ENCODE peak calls at places on chromosomes 13 and 19, in four cellular contexts. J is A549; O is GM12865; L is CD8-positive, alpha-beta T cell. Y is an unnamed sample.

GRCh38 chr13:40629678-40630384 is 36.6 kb downstream of the FOXO1 start:
- DNase-seq in J (no peak), O (peak), L (no peak), Y (peak)

GRCh38 chr13:25463496-25463895 is 91.7 kb downstream of the ATP8A2 start:
- DNase-seq in J (no peak), O (no peak), L (no peak), Y (no peak)

GRCh38 chr13:113548778-113549621 is 35.6 kb upstream of the TFDP1 start:
- DNase-seq in J (no peak), O (no peak), L (no peak), Y (no peak)

GRCh38 chr13:37241786-37242185 is 136.3 kb upstream of the CSNK1A1L start:
- DNase-seq in J (no peak), O (no peak), L (no peak), Y (no peak)

GRCh38 chr13:28657784-28658538 is 969 bp upstream of the POMP start:
- DNase-seq in J (no peak), O (peak), L (no peak), Y (peak)

GRCh38 chr19:42253245-42254082 is 1.5 kb downstream of the ERF start:
- DNase-seq in J (peak), O (peak), L (peak), Y (peak)

GRCh38 chr13:76791290-76791664 is 94.9 kb downstream of the KCTD12 start:
- DNase-seq in J (no peak), O (no peak), L (no peak), Y (no peak)

GRCh38 chr19:7294571-7295212 is 478 bp upstream of the INSR start:
- DNase-seq in J (peak), O (peak), L (no peak), Y (peak)

GRCh38 chr19:46731007-46731501 is 14.1 kb upstream of the PRKD2 start:
- DNase-seq in J (peak), O (peak), L (no peak), Y (no peak)

GRCh38 chr13:30038884-30039283 is 188.5 kb upstream of the UBL3 start:
- DNase-seq in J (no peak), O (no peak), L (no peak), Y (no peak)

GRCh38 chr19:7725791-7726190 is 6.1 kb downstream of the CLEC4G start:
- DNase-seq in J (no peak), O (peak), L (no peak), Y (no peak)

GRCh38 chr19:54114340-54114826 is 1.1 kb downstream of the TFPT start:
- DNase-seq in J (no peak), O (peak), L (peak), Y (peak)

GRCh38 chr13:98515804-98516465 is 61.0 kb downstream of the STK24 start:
- DNase-seq in J (no peak), O (peak), L (no peak), Y (no peak)

GRCh38 chr13:111095031-111095840 is 19.9 kb upstream of the ARHGEF7 start:
- DNase-seq in J (no peak), O (no peak), L (no peak), Y (no peak)

GRCh38 chr13:23656637-23657036 is 86.4 kb downstream of the TNFRSF19 start:
- DNase-seq in J (no peak), O (peak), L (no peak), Y (peak)

GRCh38 chr19:36331353-36332228 is 47.4 kb downstream of the ZFP14 start:
- DNase-seq in J (peak), O (peak), L (peak), Y (peak)

GRCh38 chr19:40609561-40610395 is 8.6 kb downstream of the LTBP4 start:
- DNase-seq in J (peak), O (peak), L (peak), Y (peak)

GRCh38 chr19:46678110-46678732 is 17.2 kb upstream of the DACT3 start:
- DNase-seq in J (peak), O (peak), L (peak), Y (peak)

GRCh38 chr19:44725251-44725650 is 23.3 kb upstream of the BCL3 start:
- DNase-seq in J (peak), O (no peak), L (no peak), Y (no peak)

GRCh38 chr13:73520566-73521290 is 461.9 kb downstream of the KLF5 start:
- DNase-seq in J (no peak), O (no peak), L (peak), Y (no peak)

GRCh38 chr13:60148918-60149317 is 14.8 kb downstream of the DIAPH3 start:
- DNase-seq in J (no peak), O (no peak), L (no peak), Y (no peak)

GRCh38 chr13:20136781-20137703 is 23.8 kb downstream of the GJA3 start:
- DNase-seq in J (peak), O (peak), L (no peak), Y (peak)
- TF ChIP-seq CTCF in J (peak), O (peak), L (no peak), Y (peak)

DNA sequence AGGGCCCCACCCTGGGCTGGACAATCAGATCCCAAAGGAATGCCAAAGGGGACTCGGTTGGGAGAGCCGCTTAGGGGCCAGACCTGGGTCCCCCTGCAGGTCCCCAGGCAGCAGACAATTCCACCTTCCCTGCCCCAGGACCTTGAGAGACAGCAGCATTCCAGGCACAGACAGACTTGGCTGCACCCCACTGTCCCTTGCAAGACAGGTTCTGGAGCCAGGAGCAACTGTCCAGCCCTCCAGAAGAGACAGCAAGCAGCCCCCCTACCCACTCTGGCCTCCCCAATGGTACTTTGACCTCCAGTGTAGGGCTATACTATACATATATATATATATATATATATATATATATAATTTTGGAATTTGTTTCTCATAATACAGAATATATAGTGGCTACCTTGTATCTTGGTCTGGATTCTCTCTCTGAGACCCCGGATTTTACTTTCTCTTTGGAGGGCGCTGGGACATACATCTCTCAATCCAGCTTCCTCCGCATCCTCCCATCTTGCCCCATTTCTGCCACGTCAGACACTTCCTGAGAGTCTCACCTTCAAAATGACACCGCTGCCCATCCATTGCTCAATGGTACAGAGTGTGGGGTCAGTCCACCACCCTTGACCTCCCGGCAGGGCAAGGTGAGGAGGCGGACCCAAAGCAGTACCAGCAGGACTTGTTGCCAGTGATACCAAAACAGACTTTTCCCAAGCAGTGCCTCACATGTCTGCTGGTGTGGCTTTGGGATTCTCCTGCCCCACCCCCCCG is 12.7 kb downstream of the SMIM24 start:
- DNase-seq in J (no peak), O (no peak), L (no peak), Y (no peak)
- TF ChIP-seq CTCF in J (no peak), O (no peak), L (no peak), Y (no peak)

DNA sequence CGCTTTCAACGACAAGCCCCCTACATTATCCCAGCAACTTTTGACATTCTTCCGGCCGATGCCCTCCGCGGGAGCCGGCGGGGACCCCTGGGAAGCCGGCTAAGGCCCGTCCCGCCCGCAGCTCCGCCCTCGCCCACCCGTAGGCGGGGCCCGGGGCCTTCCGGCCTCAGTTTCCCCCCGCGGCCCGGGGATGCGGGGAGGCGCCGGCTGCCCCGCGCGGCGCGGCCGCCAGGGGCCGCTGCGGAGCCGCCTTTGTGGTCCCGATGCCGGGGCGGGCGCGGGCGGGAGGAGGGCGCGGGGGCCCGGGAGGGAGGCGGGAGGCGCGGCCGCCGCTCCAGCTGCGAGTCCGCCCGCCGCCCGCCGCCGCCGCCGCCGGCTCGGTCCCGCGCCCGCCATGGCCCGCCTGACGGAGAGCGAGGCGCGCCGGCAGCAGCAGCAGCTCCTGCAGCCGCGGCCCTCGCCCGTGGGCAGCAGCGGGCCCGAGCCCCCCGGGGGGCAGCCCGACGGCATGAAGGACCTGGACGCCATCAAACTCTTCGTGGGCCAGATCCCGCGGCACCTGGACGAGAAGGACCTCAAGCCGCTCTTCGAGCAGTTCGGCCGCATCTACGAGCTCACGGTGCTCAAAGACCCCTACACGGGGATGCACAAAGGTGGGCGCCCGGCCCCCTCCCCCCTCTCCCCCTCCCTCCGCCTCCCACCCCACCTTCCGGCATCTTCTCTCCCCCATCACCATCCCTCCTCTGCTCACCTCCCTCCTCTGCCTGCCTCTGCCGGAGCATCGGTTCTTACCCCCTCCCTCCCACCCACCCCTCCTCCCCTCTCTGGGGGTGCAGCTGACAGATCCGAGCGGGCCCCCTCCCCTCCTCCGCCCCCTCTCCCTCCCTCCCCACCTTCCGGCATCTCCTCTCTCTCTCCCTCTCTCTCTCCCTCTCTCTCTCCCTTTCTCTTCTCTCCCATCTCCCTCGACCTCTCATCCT is at the start of gene CELF5:
- DNase-seq in J (peak), O (peak), L (peak), Y (peak)
- TF ChIP-seq CTCF in J (peak), O (peak), L (peak), Y (peak)

GRCh38 chr13:84049442-84049841 is 167.2 kb upstream of the SLITRK1 start:
- DNase-seq in J (no peak), O (no peak), L (no peak), Y (no peak)

DNA sequence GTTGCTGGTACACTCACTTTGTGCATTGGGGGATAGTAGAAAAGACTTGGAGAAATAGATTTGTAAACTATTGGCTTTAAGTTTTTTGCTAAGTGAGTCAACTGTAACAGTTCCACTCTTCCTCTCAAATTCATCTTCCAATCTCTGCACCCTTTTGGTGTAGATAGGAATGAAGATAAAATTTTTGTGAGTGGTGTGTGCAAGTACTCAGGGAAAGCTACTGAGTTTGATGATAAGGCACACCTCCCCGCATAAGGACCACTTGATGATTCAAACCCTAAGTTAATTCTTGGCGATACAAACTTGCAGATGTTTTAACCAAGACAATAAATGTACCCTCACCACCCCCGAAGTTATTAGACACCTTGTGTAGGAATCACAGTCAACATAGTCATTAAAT is 168.3 kb upstream of the SLITRK1 start:
- DNase-seq in J (no peak), O (no peak), L (no peak), Y (no peak)
- TF ChIP-seq CTCF in J (no peak), O (no peak), L (no peak), Y (no peak)

Y was measured in GM10248.